ENCODE peak calls at places on chromosomes 4 and X, in six cellular contexts. B is mesenchymal stem cell, D is H1, S is neuronal stem cell, A is IMR-90, G is trophoblast cell. N is an unnamed sample.

GRCh38 chr4:138749303-138749702 is 266.3 kb upstream of the NOCT start:
- DNase-seq in B (peak; percentile 55), D (no peak), S (no peak), A (peak; percentile 90), G (no peak), N (no peak)

GRCh38 chr4:25767877-25768475 is 94.8 kb downstream of the SEL1L3 start:
- DNase-seq in B (peak; percentile 67), D (no peak), S (peak; percentile 72), A (peak; percentile 79), G (peak; percentile 55), N (peak; percentile 60)

GRCh38 chrX:25650216-25650615 is 487.9 kb upstream of the MAGEB18 start:
- DNase-seq in B (no peak), D (no peak), S (no peak), A (no peak), G (no peak), N (no peak)

GRCh38 chr4:181753189-181753588 is 490.0 kb upstream of the TENM3 start:
- DNase-seq in B (no peak), D (no peak), S (no peak), A (no peak), G (no peak), N (no peak)

GRCh38 chr4:112411781-112412281 is 104.1 kb downstream of the NEUROG2 start:
- DNase-seq in B (no peak), D (peak; percentile 65), S (peak; percentile 54), A (no peak), G (peak; percentile 19), N (peak; percentile 49)

GRCh38 chr4:139574641-139575040 is 18.6 kb upstream of the SETD7 start:
- DNase-seq in B (no peak), D (no peak), S (no peak), A (no peak), G (no peak), N (no peak)

GRCh38 chr4:143184217-143184502 is 557 bp upstream of the USP38 start:
- DNase-seq in B (no peak), D (no peak), S (no peak), A (no peak), G (peak; percentile 46), N (no peak)

GRCh38 chr4:185624248-185624568 is 88.9 kb upstream of the PDLIM3 start:
- DNase-seq in B (no peak), D (no peak), S (no peak), A (no peak), G (no peak), N (no peak)

GRCh38 chr4:152398060-152398459 is 137.8 kb downstream of the FBXW7 start:
- DNase-seq in B (peak; percentile 42), D (no peak), S (no peak), A (peak; percentile 29), G (no peak), N (no peak)

GRCh38 chrX:154599531-154599930 is 14.6 kb downstream of the CTAG1A start:
- DNase-seq in B (no peak), D (no peak), S (no peak), A (no peak), G (no peak), N (no peak)

GRCh38 chrX:38929966-38930421 is 128.7 kb downstream of the MID1IP1 start:
- DNase-seq in B (peak; percentile 60), D (no peak), S (no peak), A (peak; percentile 87), G (no peak), N (no peak)

GRCh38 chr4:11914406-11914805 is 485.7 kb upstream of the HS3ST1 start:
- DNase-seq in B (no peak), D (no peak), S (peak; percentile 82), A (no peak), G (peak; percentile 1), N (peak; percentile 32)

GRCh38 chrX:107851215-107851614 is 25.5 kb downstream of the MID2 start:
- DNase-seq in B (no peak), D (no peak), S (no peak), A (no peak), G (no peak), N (no peak)

GRCh38 chrX:152989292-152989658 is 4.6 kb downstream of the PNMA5 start:
- DNase-seq in B (no peak), D (no peak), S (no peak), A (peak; percentile 1), G (no peak), N (no peak)

GRCh38 chr4:16893141-16893571 is 5.3 kb downstream of the LDB2 start:
- DNase-seq in B (peak; percentile 18), D (no peak), S (no peak), A (peak; percentile 34), G (no peak), N (no peak)

GRCh38 chrX:135086197-135086854 is 34.0 kb downstream of the ETDB start:
- DNase-seq in B (peak; percentile 57), D (no peak), S (peak; percentile 29), A (peak; percentile 61), G (peak; percentile 22), N (peak; percentile 53)

GRCh38 chrX:152958047-152958446 is 35.9 kb downstream of the PNMA5 start:
- DNase-seq in B (no peak), D (no peak), S (no peak), A (no peak), G (peak; percentile 72), N (no peak)

GRCh38 chrX:69919749-69920148 is 130.0 kb downstream of the AWAT2 start:
- DNase-seq in B (no peak), D (no peak), S (peak; percentile 14), A (no peak), G (peak; percentile 0), N (no peak)

GRCh38 chr4:108762559-108763225 is at the start of gene ETNPPL:
- DNase-seq in B (peak; percentile 28), D (peak; percentile 85), S (peak; percentile 53), A (no peak), G (peak; percentile 4), N (peak; percentile 86)

GRCh38 chr4:186621959-186622553 is 66.7 kb upstream of the MTNR1A start:
- DNase-seq in B (peak; percentile 88), D (no peak), S (no peak), A (peak; percentile 95), G (peak; percentile 99), N (no peak)

GRCh38 chr4:168811793-168812651 is 198.0 kb downstream of the CBR4 start:
- DNase-seq in B (peak; percentile 87), D (no peak), S (no peak), A (peak; percentile 79), G (peak; percentile 30), N (no peak)

DNA sequence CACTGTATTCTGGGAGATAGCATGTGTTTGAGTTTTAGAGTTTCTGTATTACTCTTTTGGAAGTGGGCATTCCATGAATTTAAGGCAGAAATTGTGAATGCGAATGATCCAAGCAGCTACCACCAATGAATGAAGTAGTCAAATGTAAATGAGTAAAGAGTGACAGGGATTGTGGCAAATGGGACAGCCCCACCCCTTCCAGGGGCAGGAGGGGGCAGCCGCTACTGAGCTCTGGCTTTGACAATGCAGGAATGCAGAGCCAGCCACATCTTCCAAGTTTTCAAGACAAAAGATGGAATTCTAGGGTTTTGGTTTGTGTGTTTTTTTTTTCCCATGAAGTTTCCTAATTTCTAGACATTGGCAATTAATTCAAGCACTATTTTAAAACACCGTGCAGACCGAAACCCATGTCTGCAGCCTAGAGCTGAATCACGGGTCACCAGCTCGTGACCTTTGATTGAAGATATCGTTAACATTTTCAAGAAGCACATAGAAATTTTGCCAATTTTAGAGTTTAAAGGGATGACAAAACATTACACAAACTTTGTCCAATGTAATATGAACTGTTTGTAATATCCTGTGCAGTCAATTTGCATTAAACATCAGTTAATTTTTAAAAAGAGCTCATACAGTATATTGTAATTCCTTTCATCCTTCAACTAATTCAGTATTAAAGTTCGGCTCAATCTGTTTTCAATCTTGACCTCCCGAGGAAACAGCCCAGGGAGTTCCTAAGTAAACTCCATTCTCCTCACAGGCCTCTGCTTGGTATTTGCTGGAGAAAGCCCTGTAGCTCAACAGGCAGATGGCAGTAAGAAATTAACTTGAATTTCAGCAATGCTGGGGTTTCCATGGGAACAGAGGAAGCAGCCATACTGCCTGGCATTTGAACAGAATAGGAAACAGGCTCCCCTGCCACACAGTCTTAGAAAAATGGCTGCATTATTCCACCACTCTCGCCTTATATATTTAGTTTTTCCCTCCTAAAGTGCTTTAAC is 83.4 kb downstream of the UCHL1 start:
- DNase-seq in B (peak; percentile 67), D (no peak), S (no peak), A (peak; percentile 34), G (no peak), N (peak; percentile 66)
- H3K14ac ChIP-seq in B (no peak overlapping the region), D (no peak overlapping the region), S (no peak overlapping the region), A (no peak overlapping the region), G (no peak overlapping the region), N (no peak overlapping the region)

GRCh38 chrX:150157291-150157690 is 205.8 kb upstream of the MAMLD1 start:
- DNase-seq in B (no peak), D (no peak), S (no peak), A (no peak), G (no peak), N (no peak)

GRCh38 chrX:150152546-150152945 is 210.6 kb upstream of the MAMLD1 start:
- DNase-seq in B (no peak), D (no peak), S (no peak), A (no peak), G (no peak), N (no peak)

GRCh38 chrX:150156615-150157014 is 206.5 kb upstream of the MAMLD1 start:
- DNase-seq in B (no peak), D (no peak), S (no peak), A (no peak), G (no peak), N (no peak)

GRCh38 chrX:150158554-150159332 is 204.4 kb upstream of the MAMLD1 start:
- DNase-seq in B (no peak), D (no peak), S (no peak), A (no peak), G (no peak), N (no peak)

GRCh38 chrX:150155396-150156048 is 207.6 kb upstream of the MAMLD1 start:
- DNase-seq in B (peak; percentile 72), D (no peak), S (no peak), A (peak; percentile 55), G (no peak), N (no peak)
- H3K14ac ChIP-seq in B (no peak overlapping the region), D (no peak overlapping the region), S (no peak overlapping the region), A (no peak overlapping the region), G (no peak overlapping the region), N (no peak overlapping the region)

GRCh38 chr4:177455591-177455990 is 13.4 kb upstream of the AGA start:
- DNase-seq in B (peak; percentile 33), D (no peak), S (no peak), A (peak; percentile 81), G (peak; percentile 84), N (no peak)

GRCh38 chr4:177464026-177464425 is 21.8 kb upstream of the AGA start:
- DNase-seq in B (no peak), D (no peak), S (no peak), A (peak; percentile 44), G (peak; percentile 30), N (no peak)

GRCh38 chr4:177461606-177462005 is 19.4 kb upstream of the AGA start:
- DNase-seq in B (no peak), D (no peak), S (no peak), A (no peak), G (peak; percentile 46), N (no peak)

DNA sequence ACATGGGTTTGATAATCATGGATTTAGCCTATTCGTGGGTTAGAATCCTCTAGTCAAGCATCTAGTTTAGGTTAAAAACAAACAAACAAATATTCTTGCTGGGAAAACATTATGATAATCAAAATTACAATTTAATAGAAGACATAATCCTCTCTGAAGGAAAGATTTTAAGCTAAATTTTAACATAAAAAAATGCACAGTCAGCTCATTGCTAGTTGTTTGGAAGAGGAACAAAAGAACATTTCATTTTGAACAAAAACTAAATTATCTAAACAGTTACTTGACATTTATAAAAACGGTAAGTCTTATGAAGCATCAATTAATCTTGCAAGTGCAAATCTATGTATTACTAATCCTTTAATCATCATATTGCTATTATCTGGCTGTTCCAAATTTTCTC is 18.2 kb upstream of the AGA start:
- DNase-seq in B (no peak), D (no peak), S (no peak), A (no peak), G (no peak), N (no peak)
- H3K14ac ChIP-seq in B (no peak overlapping the region), D (no peak overlapping the region), S (no peak overlapping the region), A (no peak overlapping the region), G (no peak overlapping the region), N (no peak overlapping the region)

GRCh38 chrX:68677998-68678397 is 30.5 kb downstream of the STARD8 start:
- DNase-seq in B (no peak), D (no peak), S (no peak), A (no peak), G (no peak), N (no peak)
- H3K14ac ChIP-seq in B (no peak overlapping the region), D (no peak overlapping the region), S (no peak overlapping the region), A (no peak overlapping the region), G (no peak overlapping the region), N (no peak overlapping the region)